ENCODE peak calls at places on chromosomes 4 and X, in four cellular contexts. D, C, K and V are unnamed samples.

GRCh38 chr4:39587881-39588280 is 50.8 kb downstream of the SMIM14 start:
- DNase-seq in C (no peak), K (no peak), D (no peak), V (no peak)

GRCh38 chr4:139919513-139919912 is 234.5 kb downstream of the MAML3 start:
- DNase-seq in K (no peak), D (no peak), C (peak), V (peak)

GRCh38 chr4:99062120-99062519 is 26.5 kb downstream of the ADH5 start:
- DNase-seq in D (no peak), K (no peak), C (no peak), V (peak)

GRCh38 chr4:100076753-100077152 is 113.5 kb downstream of the DDIT4L start:
- DNase-seq in D (no peak), C (no peak), K (no peak), V (no peak)

GRCh38 chr4:183012862-183013855 is 85.9 kb upstream of the WWC2 start:
- DNase-seq in K (peak), D (no peak), C (no peak), V (no peak)

GRCh38 chr4:82017680-82018079 is 356.1 kb downstream of the HNRNPD start:
- DNase-seq in D (no peak), C (no peak), K (no peak), V (peak)

GRCh38 chr4:29581469-29581868 is 1138.7 kb upstream of the PCDH7 start:
- DNase-seq in C (no peak), K (no peak), D (no peak), V (peak)

GRCh38 chrX:103913356-103914020 is 48.9 kb upstream of the TMSB15B start:
- DNase-seq in D (no peak), K (peak), C (no peak), V (no peak)

GRCh38 chr4:3369781-3370660 is 71.7 kb upstream of the HGFAC start:
- DNase-seq in D (peak), K (peak), C (no peak), V (peak)

GRCh38 chr4:56641494-56642051 is 39.5 kb downstream of the HOPX start:
- DNase-seq in D (no peak), K (no peak), C (no peak), V (no peak)

GRCh38 chrX:153628665-153629064 is 18.3 kb upstream of the DUSP9 start:
- DNase-seq in K (no peak), D (no peak), C (no peak), V (peak)

GRCh38 chrX:54213603-54214002 is 30.5 kb upstream of the FAM120C start:
- DNase-seq in D (no peak), C (no peak), K (no peak), V (no peak)

GRCh38 chr4:165707126-165707525 is 165.9 kb upstream of the TLL1 start:
- DNase-seq in C (no peak), D (no peak), K (no peak), V (no peak)

GRCh38 chr4:137545461-137545861 is 13.2 kb upstream of the PCDH18 start:
- DNase-seq in D (peak), K (no peak), C (no peak), V (no peak)

GRCh38 chr4:177117256-177117655 is 192.4 kb upstream of the NEIL3 start:
- DNase-seq in K (no peak), D (no peak), C (no peak), V (no peak)

GRCh38 chr4:5814421-5814820 is 78.5 kb downstream of the CRMP1 start:
- DNase-seq in K (no peak), D (no peak), C (no peak), V (no peak)

GRCh38 chrX:71809886-71810285 is 46.7 kb downstream of the CXorf49B start:
- DNase-seq in K (no peak), C (no peak), D (no peak), V (no peak)

GRCh38 chr4:140837742-140838141 is 81.6 kb upstream of the TBC1D9 start:
- DNase-seq in D (no peak), K (no peak), C (no peak), V (no peak)